ENCODE peak calls at places on chromosome 3, in ten cellular contexts. V is A172; Z is islet precursor cell; Y is adrenal gland; H is cardiac muscle cell; Q is left ventricle myocardium inferior; W is HFF-Myc; N is activated CD4-positive, alpha-beta T cell treated with anti-CD3 and anti-CD28 coated beads, Interleukin-2, amount 10 ng/mL, durations not matched to agents 7 days and 5 days; F is H9; B is breast epithelium. A is an unnamed sample.

GRCh38 chr3:102156426-102156825 is 278.4 kb upstream of the ZPLD1 start:
- DNase-seq in W (peak), Q (no peak), Y (no peak), B (no peak), H (no peak), Z (no peak), F (no peak), N (no peak), V (peak), A (peak)

GRCh38 chr3:169026543-169027181 is 636.9 kb downstream of the MECOM start:
- DNase-seq in B (no peak), W (peak), H (no peak), Z (no peak), F (no peak), N (no peak), Q (no peak), V (peak), Y (no peak), A (peak)

GRCh38 chr3:53044371-53045106 is 1.3 kb downstream of the SFMBT1 start:
- DNase-seq in B (no peak), H (no peak), F (no peak), W (no peak), Y (peak), Q (no peak), N (peak), Z (peak), V (peak), A (peak)

GRCh38 chr3:24128195-24129005 is 183.3 kb downstream of the NR1D2 start:
- DNase-seq in Q (no peak), B (no peak), Y (no peak), N (no peak), F (no peak), V (no peak), H (no peak), Z (no peak), W (peak), A (peak)

GRCh38 chr3:128307029-128307633 is 153.8 kb downstream of the EEFSEC start:
- DNase-seq in V (no peak), Y (no peak), W (no peak), Z (peak), N (peak), H (peak), F (peak), B (no peak), Q (no peak), A (peak)

GRCh38 chr3:194582196-194582905 is 50.9 kb downstream of the TMEM44 start:
- DNase-seq in H (no peak), Z (no peak), W (no peak), N (no peak), V (no peak), B (no peak), F (peak), Y (no peak), Q (no peak), A (no peak)

GRCh38 chr3:13234664-13235063 is 161.4 kb upstream of the IQSEC1 start:
- DNase-seq in F (no peak), B (no peak), Y (no peak), N (no peak), Q (no peak), W (no peak), V (peak), H (no peak), Z (no peak), A (no peak)

GRCh38 chr3:133506215-133506901 is 67.1 kb upstream of the CDV3 start:
- DNase-seq in N (peak), Y (no peak), W (no peak), Q (no peak), H (no peak), Z (no peak), F (no peak), B (no peak), V (no peak), A (no peak)

GRCh38 chr3:64871955-64872354 is 184.2 kb upstream of the ADAMTS9 start:
- DNase-seq in W (no peak), Q (no peak), F (no peak), H (no peak), Y (no peak), V (no peak), N (no peak), B (no peak), Z (no peak), A (no peak)

GRCh38 chr3:24972491-24972890 is 455.6 kb upstream of the RARB start:
- DNase-seq in V (no peak), Y (no peak), W (no peak), H (no peak), N (no peak), B (no peak), Z (no peak), Q (no peak), F (no peak), A (no peak)

GRCh38 chr3:2920103-2920502 is 190.1 kb downstream of the IL5RA start:
- DNase-seq in Q (no peak), V (no peak), B (no peak), F (no peak), H (no peak), N (no peak), Y (no peak), W (no peak), Z (no peak), A (no peak)

GRCh38 chr3:175857666-175858270 is 998.6 kb downstream of the NAALADL2 start:
- DNase-seq in W (no peak), N (no peak), F (no peak), B (no peak), Y (no peak), H (no peak), Q (no peak), V (no peak), Z (no peak), A (no peak)

GRCh38 chr3:9279959-9280358 is 30.5 kb upstream of the SRGAP3 start:
- DNase-seq in Q (no peak), Y (no peak), H (no peak), N (no peak), B (no peak), V (peak), W (peak), F (no peak), Z (peak), A (peak)

GRCh38 chr3:20999661-21000060 is 751.3 kb downstream of the ZNF385D start:
- DNase-seq in F (no peak), Q (no peak), Z (no peak), N (no peak), Y (no peak), V (peak), H (no peak), W (no peak), B (no peak), A (no peak)

GRCh38 chr3:71210257-71211002 is 373.1 kb downstream of the FOXP1 start:
- DNase-seq in Q (no peak), N (no peak), W (no peak), H (peak), Y (peak), F (no peak), B (no peak), V (no peak), Z (peak), A (no peak)

GRCh38 chr3:64224826-64225606 is at the start of gene PRICKLE2:
- DNase-seq in V (peak), Z (peak), H (peak), N (no peak), Y (peak), B (peak), W (peak), F (peak), Q (peak), A (peak)

GRCh38 chr3:144437989-144438388 is 466.4 kb downstream of the DIPK2A start:
- DNase-seq in Q (no peak), N (no peak), W (no peak), Y (no peak), H (no peak), V (peak), F (no peak), B (no peak), Z (peak), A (no peak)

GRCh38 chr3:45582407-45582806 is 12.1 kb upstream of the LIMD1 start:
- DNase-seq in V (no peak), Y (no peak), N (no peak), Q (no peak), H (no peak), B (no peak), F (no peak), Z (peak), W (peak), A (no peak)

GRCh38 chr3:16476636-16477035 is 36.9 kb downstream of the RFTN1 start:
- DNase-seq in H (no peak), Y (no peak), F (no peak), N (peak), Q (no peak), W (peak), Z (no peak), B (no peak), V (peak), A (peak)

GRCh38 chr3:4401441-4401840 is 65.6 kb downstream of the SUMF1 start:
- DNase-seq in B (no peak), F (no peak), Z (no peak), V (no peak), Y (no peak), H (no peak), N (no peak), W (no peak), Q (no peak), A (no peak)

GRCh38 chr3:156207802-156208685 is 87.7 kb downstream of the KCNAB1 start:
- DNase-seq in W (no peak), Q (no peak), F (no peak), Z (no peak), H (peak), Y (no peak), B (no peak), N (no peak), V (peak), A (peak)

GRCh38 chr3:32399030-32399620 is 7.5 kb downstream of the CMTM7 start:
- DNase-seq in Q (no peak), V (peak), F (no peak), N (peak), H (peak), Y (no peak), W (no peak), B (no peak), Z (no peak), A (peak)

GRCh38 chr3:50885491-50885890 is 210.8 kb downstream of the DOCK3 start:
- DNase-seq in W (no peak), N (no peak), Q (no peak), H (peak), F (peak), V (peak), Y (no peak), B (no peak), Z (peak), A (peak)

GRCh38 chr3:49924683-49925082 is 4.9 kb downstream of the MON1A start:
- DNase-seq in F (no peak), Z (no peak), Y (no peak), Q (no peak), V (peak), H (no peak), N (no peak), W (peak), B (no peak), A (peak)

GRCh38 chr3:184058029-184058428 is 5.2 kb downstream of the HTR3C start:
- DNase-seq in Y (no peak), Z (no peak), B (no peak), F (no peak), H (no peak), W (no peak), N (no peak), Q (no peak), V (no peak), A (peak)

GRCh38 chr3:112132975-112133448 is at the start of gene GCSAM:
- DNase-seq in W (no peak), N (peak), F (no peak), H (no peak), Y (peak), V (no peak), Q (peak), Z (no peak), B (no peak), A (no peak)

GRCh38 chr3:189898559-189899153 is 222.0 kb downstream of the P3H2 start:
- DNase-seq in H (no peak), Z (no peak), Q (no peak), F (no peak), B (no peak), N (no peak), V (no peak), Y (no peak), W (no peak), A (no peak)

GRCh38 chr3:149990423-149990953 is 19.8 kb upstream of the PFN2 start:
- DNase-seq in F (no peak), B (no peak), W (no peak), V (no peak), Y (no peak), Q (no peak), N (no peak), H (no peak), Z (no peak), A (no peak)

GRCh38 chr3:152909180-152909883 is 74.4 kb downstream of the P2RY1 start:
- DNase-seq in Z (no peak), Y (peak), H (no peak), F (no peak), B (no peak), N (no peak), V (peak), W (no peak), Q (no peak), A (no peak)

GRCh38 chr3:126293370-126294082 is 63.7 kb downstream of the KLF15 start:
- DNase-seq in N (no peak), Z (peak), V (peak), W (no peak), B (no peak), Y (no peak), Q (peak), H (no peak), F (peak), A (no peak)

GRCh38 chr3:160038862-160039562 is 50.4 kb downstream of the IL12A start:
- DNase-seq in W (no peak), Y (peak), Z (peak), Q (no peak), N (no peak), V (no peak), B (peak), F (peak), H (peak), A (no peak)

GRCh38 chr3:197784019-197784585 is 7.0 kb upstream of the LRCH3 start:
- DNase-seq in Y (no peak), W (no peak), V (no peak), H (no peak), F (no peak), B (no peak), Q (no peak), N (no peak), Z (no peak), A (no peak)

GRCh38 chr3:30505866-30506517 is 100.4 kb upstream of the TGFBR2 start:
- DNase-seq in Q (no peak), B (no peak), N (no peak), W (no peak), Z (no peak), V (no peak), Y (no peak), H (no peak), F (no peak), A (no peak)

GRCh38 chr3:137768361-137769320 is 4.5 kb downstream of the SOX14 start:
- DNase-seq in W (no peak), Q (no peak), H (no peak), Y (no peak), F (peak), V (no peak), B (no peak), N (no peak), Z (peak), A (no peak)

GRCh38 chr3:181176610-181177009 is 187.1 kb upstream of the DNAJC19 start:
- DNase-seq in N (peak), W (no peak), Y (peak), H (peak), F (peak), Q (peak), V (peak), Z (peak), B (peak), A (peak)

GRCh38 chr3:112035241-112035640 is 705 bp downstream of the TMPRSS7 start:
- DNase-seq in W (no peak), Y (no peak), Q (no peak), Z (no peak), V (no peak), N (no peak), B (no peak), F (no peak), H (peak), A (no peak)

GRCh38 chr3:183491923-183492848 is 63.3 kb downstream of the KLHL6 start:
- DNase-seq in Q (no peak), B (no peak), F (peak), N (no peak), W (no peak), V (no peak), Z (peak), H (no peak), Y (peak), A (no peak)

A was measured in Daoy.